ENCODE peak calls at places on chromosomes 5 and 9, in eight cellular contexts. U, Q, C, T, A, V, J and Z are unnamed samples.

GRCh38 chr5:172715931-172716682 is 54.9 kb downstream of the DUSP1 start:
- DNase-seq in J (no peak), C (no peak), V (no peak), U (no peak), A (no peak), T (no peak), Q (no peak), Z (no peak)

GRCh38 chr5:16072616-16073015 is 107.0 kb downstream of the MARCHF11 start:
- DNase-seq in J (no peak), V (no peak), U (no peak), C (no peak), Q (no peak), T (no peak), A (no peak), Z (no peak)

GRCh38 chr9:122835313-122835731 is 6.9 kb upstream of the PDCL start:
- DNase-seq in Q (peak), A (no peak), T (no peak), C (no peak), V (no peak), U (peak), J (no peak), Z (no peak)

GRCh38 chr5:153896117-153896516 is 142.6 kb downstream of the FAM114A2 start:
- DNase-seq in V (peak), T (no peak), Q (no peak), U (no peak), J (no peak), A (no peak), C (no peak), Z (no peak)

GRCh38 chr5:157540707-157541451 is 34.7 kb downstream of the ADAM19 start:
- DNase-seq in V (peak), U (peak), T (no peak), J (no peak), C (peak), A (peak), Q (peak), Z (no peak)

GRCh38 chr5:30734118-30734517 is 459.4 kb upstream of the CDH6 start:
- DNase-seq in V (no peak), T (no peak), C (no peak), J (no peak), U (no peak), Q (no peak), A (no peak), Z (no peak)

GRCh38 chr9:120343416-120343815 is 236.6 kb downstream of the CDK5RAP2 start:
- DNase-seq in Q (no peak), V (no peak), J (no peak), T (no peak), A (no peak), C (no peak), U (no peak), Z (no peak)

GRCh38 chr5:92909545-92909962 is 671.5 kb downstream of the NR2F1-AS1 start:
- DNase-seq in T (no peak), C (no peak), V (no peak), A (no peak), U (no peak), J (no peak), Q (no peak), Z (no peak)

GRCh38 chr5:6736524-6737042 is 23.4 kb downstream of the TENT4A start:
- DNase-seq in A (no peak), J (no peak), U (no peak), C (no peak), Q (no peak), T (no peak), V (no peak), Z (no peak)

GRCh38 chr5:61679562-61679961 is 347.5 kb downstream of the ZSWIM6 start:
- DNase-seq in U (no peak), T (no peak), Q (no peak), J (no peak), V (no peak), A (no peak), C (no peak), Z (no peak)

GRCh38 chr9:122445155-122445749 is 32.5 kb downstream of the OR1J1 start:
- DNase-seq in U (no peak), A (no peak), V (peak), T (no peak), Q (no peak), C (no peak), J (no peak), Z (no peak)

GRCh38 chr9:109278216-109278615 is 42.6 kb downstream of the EPB41L4B start:
- DNase-seq in U (no peak), T (no peak), A (no peak), C (no peak), J (no peak), Q (no peak), V (no peak), Z (no peak)

GRCh38 chr5:57650360-57651069 is 167.9 kb upstream of the ACTBL2 start:
- DNase-seq in C (peak), Q (peak), T (no peak), U (no peak), A (peak), J (no peak), V (peak), Z (no peak)

GRCh38 chr5:83253731-83254130 is 176.4 kb downstream of the XRCC4 start:
- DNase-seq in C (no peak), A (no peak), U (no peak), Q (no peak), J (no peak), V (no peak), T (no peak), Z (no peak)

GRCh38 chr5:56676091-56676768 is 139.1 kb upstream of the MAP3K1 start:
- DNase-seq in V (no peak), T (no peak), Q (no peak), J (no peak), U (no peak), A (no peak), C (no peak), Z (no peak)

GRCh38 chr9:127351182-127352166 is 45.5 kb upstream of the SLC2A8 start:
- DNase-seq in J (no peak), C (no peak), A (no peak), Q (no peak), T (no peak), U (no peak), V (no peak), Z (no peak)

GRCh38 chr5:147084702-147085101 is 150.1 kb upstream of the STK32A start:
- DNase-seq in T (peak), Q (no peak), U (no peak), C (no peak), V (no peak), J (peak), A (no peak), Z (no peak)

GRCh38 chr5:135821061-135821781 is 13.2 kb upstream of the SLC25A48 start:
- DNase-seq in A (no peak), Q (no peak), T (no peak), U (no peak), C (no peak), J (no peak), V (no peak), Z (no peak)

GRCh38 chr5:66494437-66494836 is 101.8 kb upstream of the MAST4 start:
- DNase-seq in T (no peak), V (no peak), C (no peak), Q (no peak), A (peak), U (no peak), J (no peak), Z (no peak)

GRCh38 chr9:126474786-126475485 is 138.8 kb upstream of the LMX1B start:
- DNase-seq in J (no peak), V (peak), A (no peak), C (no peak), U (no peak), T (no peak), Q (no peak), Z (no peak)

GRCh38 chr5:31725996-31726395 is 87.1 kb downstream of the PDZD2 start:
- DNase-seq in V (no peak), A (no peak), Q (no peak), J (no peak), U (no peak), C (no peak), T (no peak), Z (no peak)

GRCh38 chr5:169805527-169805934 is 168.5 kb downstream of the DOCK2 start:
- DNase-seq in C (no peak), U (peak), J (no peak), T (no peak), V (peak), Q (peak), A (peak), Z (peak)

GRCh38 chr9:123401879-123402513 is 46.0 kb downstream of the CRB2 start:
- DNase-seq in A (peak), V (peak), J (no peak), U (no peak), C (no peak), Q (peak), T (no peak), Z (no peak)